ENCODE peak calls at places on chromosomes 5 and 9, in eight cellular contexts. G is GM12878, D is A549, I is IMR-90, T is H1, Q is SK-N-SH, K is K562, F is HepG2. U is an unnamed sample.
A peak's percentile ranks its signal among the peaks of the same experiment; 100 is the strongest.

GRCh38 chr5:60978968-60979367 is 34.0 kb downstream of the NDUFAF2 start:
- DNase-seq in G (no peak), D (no peak), I (no peak), T (no peak), Q (no peak), K (peak; percentile 89), F (no peak), U (no peak)

GRCh38 chr5:9513825-9514224 is 32.0 kb downstream of the SEMA5A start:
- DNase-seq in G (no peak), D (no peak), I (peak; percentile 47), T (no peak), Q (no peak), K (no peak), F (no peak), U (peak; percentile 15)

GRCh38 chr9:129491486-129491855 is 129.4 kb downstream of the C9orf50 start:
- DNase-seq in G (no peak), D (no peak), I (no peak), T (no peak), Q (no peak), K (peak; percentile 38), F (no peak), U (no peak)

GRCh38 chr9:71665247-71665646 is 103.1 kb downstream of the CEMIP2 start:
- DNase-seq in G (no peak), D (no peak), I (no peak), T (no peak), Q (no peak), K (no peak), F (no peak), U (no peak)

GRCh38 chr5:168219515-168220410 is 71.7 kb upstream of the WWC1 start:
- DNase-seq in G (peak; percentile 68), D (peak; percentile 94), I (peak; percentile 63), T (peak; percentile 51), Q (peak; percentile 80), K (peak; percentile 70), F (peak; percentile 60), U (peak; percentile 59)

GRCh38 chr9:136697146-136697820 is 10.0 kb upstream of the AGPAT2 start:
- DNase-seq in G (no peak), D (no peak), I (no peak), T (no peak), Q (no peak), K (no peak), F (peak; percentile 28), U (no peak)

GRCh38 chr9:92790542-92791527 is 26.2 kb upstream of the BICD2 start:
- DNase-seq in G (peak; percentile 49), D (peak; percentile 69), I (peak; percentile 75), T (no peak), Q (peak; percentile 82), K (peak; percentile 83), F (peak; percentile 68), U (peak; percentile 84)

GRCh38 chr5:149284501-149284900 is 12.8 kb downstream of the AFAP1L1 start:
- DNase-seq in G (no peak), D (no peak), I (peak; percentile 54), T (no peak), Q (no peak), K (no peak), F (no peak), U (no peak)

GRCh38 chr9:126417007-126417406 is 90.4 kb downstream of the MVB12B start:
- DNase-seq in G (no peak), D (no peak), I (no peak), T (no peak), Q (no peak), K (no peak), F (no peak), U (no peak)

GRCh38 chr5:147578228-147579024 is 68.6 kb upstream of the DPYSL3 start:
- DNase-seq in G (no peak), D (peak; percentile 25), I (peak; percentile 72), T (no peak), Q (peak; percentile 48), K (peak; percentile 13), F (peak; percentile 41), U (no peak)

GRCh38 chr5:38923661-38924451 is 78.0 kb downstream of the OSMR start:
- DNase-seq in G (no peak), D (no peak), I (peak; percentile 31), T (no peak), Q (no peak), K (no peak), F (no peak), U (no peak)

GRCh38 chr5:138725153-138725884 is 27.9 kb upstream of the CTNNA1 start:
- DNase-seq in G (no peak), D (no peak), I (peak; percentile 48), T (peak; percentile 73), Q (peak; percentile 43), K (no peak), F (peak; percentile 57), U (peak; percentile 78)

GRCh38 chr5:113276001-113276400 is 158.8 kb downstream of the TSSK1B start:
- DNase-seq in G (no peak), D (no peak), I (no peak), T (no peak), Q (no peak), K (no peak), F (no peak), U (peak; percentile 28)

GRCh38 chr5:113273949-113274348 is 160.8 kb downstream of the TSSK1B start:
- DNase-seq in G (no peak), D (no peak), I (no peak), T (no peak), Q (no peak), K (no peak), F (no peak), U (no peak)

GRCh38 chr5:113278976-113279375 is 155.8 kb downstream of the TSSK1B start:
- DNase-seq in G (no peak), D (no peak), I (peak; percentile 71), T (no peak), Q (no peak), K (no peak), F (no peak), U (no peak)

GRCh38 chr5:113274836-113275414 is 159.9 kb downstream of the TSSK1B start:
- DNase-seq in G (no peak), D (no peak), I (no peak), T (no peak), Q (no peak), K (no peak), F (no peak), U (peak; percentile 37)

GRCh38 chr5:113276493-113276892 is 158.3 kb downstream of the TSSK1B start:
- DNase-seq in G (no peak), D (no peak), I (no peak), T (no peak), Q (no peak), K (no peak), F (no peak), U (no peak)
- TF ChIP-seq USF2 in G (no peak), D (no peak), I (no peak), T (no peak), Q (no peak), K (no peak), F (no peak), U (no peak)

GRCh38 chr5:36392818-36393217 is 91.1 kb upstream of the RANBP3L start:
- DNase-seq in G (no peak), D (no peak), I (peak; percentile 21), T (no peak), Q (peak; percentile 28), K (no peak), F (no peak), U (no peak)
- TF ChIP-seq USF2 in G (no peak), D (no peak), I (no peak), T (no peak), Q (no peak), K (no peak), F (no peak), U (no peak)

DNA sequence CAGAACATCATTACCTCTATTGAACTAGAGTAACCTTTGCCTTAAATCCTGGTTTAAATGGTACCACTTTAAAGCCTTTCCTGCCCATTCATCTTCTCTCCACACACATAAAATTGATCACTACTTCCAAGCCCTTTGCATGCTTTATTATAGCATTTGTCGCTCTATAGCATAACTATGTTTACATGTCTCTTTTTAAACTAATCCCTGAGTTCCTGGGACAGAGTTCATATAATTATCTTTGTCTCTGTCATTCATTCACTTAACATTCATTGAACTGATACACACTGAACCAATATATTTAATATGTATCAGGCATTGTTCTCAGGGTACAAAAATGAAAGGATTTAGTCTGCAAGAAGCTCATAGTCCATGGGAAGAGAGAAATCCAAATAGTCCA is 37.3 kb downstream of the RECK start:
- DNase-seq in G (no peak), D (no peak), I (no peak), T (no peak), Q (no peak), K (no peak), F (peak; percentile 46), U (no peak)
- TF ChIP-seq USF2 in G (no peak), D (no peak), I (no peak), T (no peak), Q (no peak), K (no peak), F (no peak), U (no peak)

DNA sequence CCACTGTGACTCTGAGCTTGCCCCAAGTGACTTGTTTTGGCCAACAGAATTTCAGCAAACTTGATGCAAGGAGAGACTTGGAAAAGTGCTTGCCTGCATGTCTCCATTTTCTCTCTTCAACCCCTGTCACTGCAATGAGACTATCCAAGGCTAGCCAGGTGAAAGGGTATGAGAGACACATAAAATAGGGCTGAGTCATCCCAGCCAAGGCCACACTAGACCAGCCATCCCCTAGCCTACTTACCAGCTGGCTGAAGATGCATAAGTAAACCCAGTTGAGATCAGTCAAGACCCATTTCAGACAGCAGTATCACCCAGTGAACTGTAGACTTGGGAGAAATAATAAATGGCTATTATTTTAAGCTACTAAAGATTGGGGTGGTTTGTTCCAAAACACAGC is 52.9 kb upstream of the VLDLR start:
- DNase-seq in G (no peak), D (no peak), I (no peak), T (no peak), Q (no peak), K (no peak), F (peak; percentile 2), U (no peak)
- TF ChIP-seq USF2 in G (no peak), D (no peak), I (no peak), T (no peak), Q (no peak), K (no peak), F (no peak), U (no peak)

DNA sequence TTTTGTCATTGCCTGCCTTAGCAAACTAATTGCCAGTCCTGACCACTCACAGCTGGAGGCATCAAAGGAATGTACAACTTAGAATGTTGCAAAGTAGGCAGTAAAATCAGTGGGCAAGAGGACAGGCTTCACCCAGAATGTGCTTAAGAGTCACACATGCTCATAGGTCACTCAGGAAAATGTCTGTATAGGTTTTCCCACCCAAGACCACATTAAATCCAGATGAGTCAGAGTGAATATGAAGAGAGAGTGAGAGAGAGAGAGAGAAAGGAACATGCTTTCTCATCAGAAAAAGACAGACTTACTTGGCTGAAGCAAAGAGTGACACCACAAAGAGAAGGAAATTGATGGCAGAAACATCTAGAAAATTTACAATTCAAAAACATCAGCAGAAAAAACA is 37.9 kb downstream of the PLEKHG4B start:
- DNase-seq in G (no peak), D (no peak), I (peak; percentile 85), T (no peak), Q (no peak), K (no peak), F (no peak), U (no peak)
- TF ChIP-seq USF2 in G (no peak), D (no peak), I (no peak), T (no peak), Q (no peak), K (no peak), F (no peak), U (no peak)

GRCh38 chr5:143177263-143177994 is 226.1 kb downstream of the NR3C1 start:
- DNase-seq in G (no peak), D (peak; percentile 23), I (peak; percentile 99), T (no peak), Q (no peak), K (no peak), F (no peak), U (no peak)
- TF ChIP-seq USF2 in G (no peak), D (no peak), I (peak; percentile 34), T (no peak), Q (no peak), K (no peak), F (no peak), U (no peak)